ENCODE peak calls at places on chromosomes 11 and 22, in four cellular contexts. L is brain microvascular endothelial cell, A is colonic mucosa, C is HCT116. Q is an unnamed sample.

GRCh38 chr22:37501176-37501609 is 15.0 kb upstream of the MFNG start:
- DNase-seq in L (no peak), A (peak; percentile 53), C (no peak), Q (peak; percentile 54)

GRCh38 chr11:63492441-63492840 is 1.5 kb upstream of the PLAAT5 start:
- DNase-seq in L (no peak), A (no peak), C (no peak), Q (no peak)

GRCh38 chr11:726278-726915 is 20.4 kb downstream of the EPS8L2 start:
- DNase-seq in L (no peak), A (peak; percentile 82), C (no peak), Q (peak; percentile 77)

GRCh38 chr11:28086569-28086968 is 21.4 kb downstream of the KIF18A start:
- DNase-seq in L (peak; percentile 42), A (no peak), C (no peak), Q (no peak)

GRCh38 chr22:49853981-49854791 is 542 bp downstream of the ZBED4 start:
- DNase-seq in L (peak; percentile 8), A (peak; percentile 61), C (no peak), Q (peak; percentile 50)

GRCh38 chr11:79294845-79295520 is 145.8 kb downstream of the TENM4 start:
- DNase-seq in L (no peak), A (no peak), C (no peak), Q (no peak)

GRCh38 chr11:364991-365390 is 4.3 kb upstream of the B4GALNT4 start:
- DNase-seq in L (no peak), A (no peak), C (no peak), Q (no peak)

GRCh38 chr11:26834601-26835000 is 112.7 kb upstream of the SLC5A12 start:
- DNase-seq in L (no peak), A (no peak), C (no peak), Q (no peak)

GRCh38 chr11:36564376-36565032 is 3.3 kb upstream of the RAG1 start:
- DNase-seq in L (peak; percentile 53), A (peak; percentile 50), C (peak; percentile 24), Q (peak; percentile 47)

DNA sequence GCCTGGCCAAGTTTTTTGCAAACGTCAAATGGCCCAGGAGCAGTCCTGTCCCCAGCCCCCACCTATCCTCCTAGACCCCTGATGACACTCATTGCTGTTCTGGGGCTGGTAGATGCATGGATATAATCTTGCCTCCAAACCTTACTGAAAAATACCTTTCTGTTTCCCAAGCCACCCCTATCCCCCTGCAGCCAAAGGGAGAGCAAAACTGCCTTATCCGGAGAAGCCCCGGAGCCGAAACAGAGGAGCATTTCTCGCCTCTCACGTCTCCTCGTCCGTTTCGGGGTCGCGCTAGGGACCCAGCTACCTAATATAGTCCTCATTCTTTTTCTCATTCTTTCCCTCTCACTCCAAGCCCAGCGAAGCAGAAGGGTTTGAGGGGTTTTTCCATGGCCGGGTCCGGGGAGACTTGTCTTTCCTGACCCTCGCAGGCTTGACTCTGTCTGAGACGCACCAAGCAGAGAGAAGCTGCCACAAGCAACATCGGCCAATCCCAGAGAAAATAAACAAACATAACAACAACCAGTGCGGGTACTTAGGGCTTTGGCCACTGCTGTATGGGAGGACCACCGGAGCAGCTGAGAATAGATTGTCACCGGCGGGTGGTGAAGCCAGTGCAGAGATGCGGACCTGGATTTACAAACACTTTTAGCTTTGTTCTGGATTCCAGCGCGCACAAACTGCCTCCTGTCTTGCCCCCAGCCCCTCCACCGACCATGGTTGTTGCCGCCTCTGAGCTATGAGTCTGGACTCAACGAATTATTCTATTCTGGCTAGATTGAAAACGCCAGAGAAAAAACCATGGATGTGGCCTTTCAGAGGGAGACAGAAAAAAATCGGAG is 1.6 kb downstream of the BSX start:
- DNase-seq in L (no peak), A (no peak), C (no peak), Q (no peak)
- H3K27me3 ChIP-seq in L (peaks cover 86% of the 10 kb centered on the region), A (peaks cover 94% of the 10 kb centered on the region), C (peaks cover 52% of the 10 kb centered on the region), Q (peaks cover 100% of the 10 kb centered on the region)

DNA sequence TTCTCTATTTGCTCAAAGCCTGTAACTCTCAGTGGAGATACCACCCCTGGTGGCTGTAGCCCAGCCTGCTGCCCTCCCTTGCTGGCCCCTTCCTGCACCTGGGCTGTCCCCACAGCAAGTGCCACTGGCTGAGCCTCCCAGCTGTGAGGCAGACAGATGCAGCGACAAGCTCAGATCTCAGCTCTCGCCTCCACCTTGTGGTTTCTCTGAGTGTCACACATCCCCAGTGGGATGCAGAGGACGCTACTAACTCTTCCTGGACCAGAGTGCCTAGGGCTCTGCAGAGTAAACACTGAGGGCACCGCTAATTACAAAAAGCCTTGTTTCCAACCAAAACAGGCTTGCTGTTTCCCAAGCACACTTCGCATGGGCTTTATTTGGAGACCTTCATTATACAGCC is 8.9 kb downstream of the YPEL1 start:
- DNase-seq in L (no peak), A (no peak), C (peak; percentile 28), Q (peak; percentile 17)
- TF ChIP-seq CTCF in L (peak; percentile 61), A (no peak), C (peak; percentile 58), Q (no peak)

GRCh38 chr11:118896472-118896913 is 12.8 kb downstream of the CXCR5 start:
- DNase-seq in L (no peak), A (no peak), C (no peak), Q (peak; percentile 7)
- H3K4me3 ChIP-seq in L (no peak overlapping the region), A (no peak overlapping the region), C (no peak overlapping the region), Q (no peak overlapping the region)

DNA sequence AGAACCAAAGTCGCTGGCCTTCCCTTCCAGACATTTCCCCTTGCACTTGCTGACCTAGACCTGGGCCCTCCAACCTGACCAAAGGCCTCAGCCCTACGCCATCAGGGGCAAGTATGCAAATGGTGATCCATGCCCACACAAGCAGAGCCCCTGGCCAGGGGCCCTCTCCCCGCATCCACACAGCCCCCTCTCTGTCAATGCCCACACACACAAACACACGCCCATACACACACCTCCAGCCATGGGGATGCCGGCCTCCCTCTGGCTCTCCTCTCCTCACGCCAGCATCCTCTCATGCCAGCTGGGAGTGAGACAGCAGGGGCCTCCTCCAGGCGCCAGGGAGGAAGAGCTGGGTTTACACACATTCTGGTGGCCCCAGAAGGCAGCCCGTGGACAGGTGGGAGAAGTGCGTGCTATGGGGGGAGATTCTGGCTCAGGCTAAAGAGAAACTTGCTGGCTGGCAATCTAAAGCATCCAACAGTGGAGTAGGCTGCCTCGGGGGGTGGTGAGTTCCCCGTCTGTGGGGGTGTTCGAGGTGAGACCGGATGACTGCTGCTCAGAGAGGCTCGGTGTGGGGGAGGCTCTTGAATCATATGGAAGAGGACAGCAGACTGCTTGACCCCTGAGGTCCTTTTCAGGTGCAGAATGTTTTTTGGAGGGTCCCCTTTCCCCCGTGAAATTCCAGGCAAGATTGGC is 4.8 kb downstream of the NRXN2 start:
- DNase-seq in L (no peak), A (no peak), C (no peak), Q (no peak)
- H3K27me3 ChIP-seq in L (peaks cover 47% of the 10 kb centered on the region), A (peaks cover 45% of the 10 kb centered on the region), C (peaks cover 11% of the 10 kb centered on the region), Q (peaks cover 84% of the 10 kb centered on the region)

GRCh38 chr11:128756469-128756868 is 62.6 kb downstream of the FLI1 start:
- DNase-seq in L (no peak), A (no peak), C (no peak), Q (no peak)
- TF ChIP-seq CTCF in L (no peak), A (no peak), C (no peak), Q (no peak)

GRCh38 chr22:19110064-19110458 is 12.2 kb downstream of the DGCR2 start:
- DNase-seq in L (no peak), A (no peak), C (no peak), Q (no peak)
- H3K4me3 ChIP-seq in L (no peak overlapping the region), A (no peak overlapping the region), C (no peak overlapping the region), Q (no peak overlapping the region)

DNA sequence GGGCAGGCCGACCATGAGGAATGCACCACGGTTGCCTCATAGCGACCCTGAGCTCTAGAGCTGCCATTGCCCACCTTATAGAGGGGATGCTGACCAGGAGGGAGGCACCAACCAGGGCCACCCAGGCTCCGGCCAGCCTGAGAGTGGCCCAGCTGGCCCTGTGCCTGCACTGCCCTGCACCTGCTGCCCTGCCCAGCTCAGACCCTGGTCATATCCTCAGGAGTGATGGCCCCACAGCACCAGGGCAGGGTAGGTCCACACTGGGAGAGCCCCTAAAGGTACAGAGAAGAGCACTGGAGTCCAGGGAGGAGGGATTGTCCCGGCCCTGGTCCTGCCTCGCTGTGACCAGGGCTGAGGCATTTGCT is 127.8 kb downstream of the MED15 start:
- DNase-seq in L (no peak), A (no peak), C (no peak), Q (no peak)
- H3K27me3 ChIP-seq in L (peaks cover 31% of the 10 kb centered on the region), A (no peaks in the 10 kb centered on the region), C (peaks cover 12% of the 10 kb centered on the region), Q (no peaks in the 10 kb centered on the region)